ENCODE peak calls at places on chromosomes 11 and 22, in six cellular contexts. R, K, O, H, C and A are unnamed samples.

GRCh38 chr11:112292785-112293407 is 32.2 kb upstream of the PLET1 start:
- DNase-seq in O (no peak), C (peak), K (peak), H (peak), R (peak), A (peak)

GRCh38 chr11:92225206-92225562 is 566 bp downstream of the FAT3 start:
- DNase-seq in C (no peak), R (no peak), K (no peak), O (no peak), H (no peak), A (no peak)

GRCh38 chr11:111514216-111515031 is at the start of gene HOATZ:
- DNase-seq in O (no peak), C (no peak), R (no peak), K (no peak), H (peak), A (no peak)

GRCh38 chr22:29183971-29184595 is 21.6 kb upstream of the EMID1 start:
- DNase-seq in K (no peak), H (no peak), O (no peak), C (no peak), R (no peak), A (no peak)

GRCh38 chr11:92306966-92307504 is 82.4 kb downstream of the FAT3 start:
- DNase-seq in C (no peak), O (no peak), H (no peak), R (no peak), K (no peak), A (peak)

GRCh38 chr22:32685527-32685926 is 116.0 kb upstream of the TIMP3 start:
- DNase-seq in C (peak), O (no peak), H (peak), R (no peak), K (no peak), A (no peak)

GRCh38 chr11:125479113-125479512 is 17.0 kb downstream of the FEZ1 start:
- DNase-seq in O (no peak), R (no peak), H (no peak), C (no peak), K (no peak), A (no peak)

GRCh38 chr11:8239056-8239455 is 24.6 kb downstream of the LMO1 start:
- DNase-seq in H (no peak), C (no peak), O (no peak), R (no peak), K (no peak), A (no peak)

GRCh38 chr22:33002035-33002434 is 56.1 kb downstream of the SYN3 start:
- DNase-seq in H (no peak), O (no peak), K (no peak), R (peak), C (no peak), A (peak)

GRCh38 chr11:64698427-64698826 is 24.6 kb downstream of the NRXN2 start:
- DNase-seq in C (no peak), K (no peak), H (no peak), O (no peak), R (no peak), A (no peak)

GRCh38 chr11:7457211-7457610 is 28.1 kb upstream of the OLFML1 start:
- DNase-seq in H (no peak), C (no peak), O (no peak), R (peak), K (peak), A (peak)

GRCh38 chr11:36191941-36192340 is 97.3 kb downstream of the COMMD9 start:
- DNase-seq in K (no peak), O (no peak), C (peak), H (no peak), R (no peak), A (no peak)

GRCh38 chr11:60860943-60861342 is 5.2 kb upstream of the PTGDR2 start:
- DNase-seq in O (no peak), K (no peak), C (peak), H (peak), R (no peak), A (no peak)

GRCh38 chr11:112587664-112588063 is 327.0 kb upstream of the PLET1 start:
- DNase-seq in H (no peak), O (no peak), C (no peak), R (no peak), K (no peak), A (no peak)

GRCh38 chr11:20397281-20397680 is 9.8 kb downstream of the PRMT3 start:
- DNase-seq in H (peak), C (peak), K (no peak), O (no peak), R (peak), A (peak)

GRCh38 chr11:121582296-121582695 is 129.5 kb upstream of the SORL1-AS1 start:
- DNase-seq in R (no peak), O (no peak), C (no peak), K (no peak), H (no peak), A (no peak)

GRCh38 chr11:64305075-64305690 is at the start of gene ESRRA:
- DNase-seq in O (peak), R (peak), C (peak), H (peak), K (peak), A (peak)

GRCh38 chr11:1757861-1758610 is 5.7 kb downstream of the CTSD start:
- DNase-seq in O (peak), K (no peak), R (no peak), C (no peak), H (no peak), A (no peak)

GRCh38 chr11:128448487-128448886 is 138.9 kb downstream of the ETS1 start:
- DNase-seq in O (peak), C (peak), H (no peak), R (peak), K (no peak), A (peak)
- TF ChIP-seq CTCF in O (no peak), C (peak), H (no peak), R (peak), K (no peak), A (peak)

DNA sequence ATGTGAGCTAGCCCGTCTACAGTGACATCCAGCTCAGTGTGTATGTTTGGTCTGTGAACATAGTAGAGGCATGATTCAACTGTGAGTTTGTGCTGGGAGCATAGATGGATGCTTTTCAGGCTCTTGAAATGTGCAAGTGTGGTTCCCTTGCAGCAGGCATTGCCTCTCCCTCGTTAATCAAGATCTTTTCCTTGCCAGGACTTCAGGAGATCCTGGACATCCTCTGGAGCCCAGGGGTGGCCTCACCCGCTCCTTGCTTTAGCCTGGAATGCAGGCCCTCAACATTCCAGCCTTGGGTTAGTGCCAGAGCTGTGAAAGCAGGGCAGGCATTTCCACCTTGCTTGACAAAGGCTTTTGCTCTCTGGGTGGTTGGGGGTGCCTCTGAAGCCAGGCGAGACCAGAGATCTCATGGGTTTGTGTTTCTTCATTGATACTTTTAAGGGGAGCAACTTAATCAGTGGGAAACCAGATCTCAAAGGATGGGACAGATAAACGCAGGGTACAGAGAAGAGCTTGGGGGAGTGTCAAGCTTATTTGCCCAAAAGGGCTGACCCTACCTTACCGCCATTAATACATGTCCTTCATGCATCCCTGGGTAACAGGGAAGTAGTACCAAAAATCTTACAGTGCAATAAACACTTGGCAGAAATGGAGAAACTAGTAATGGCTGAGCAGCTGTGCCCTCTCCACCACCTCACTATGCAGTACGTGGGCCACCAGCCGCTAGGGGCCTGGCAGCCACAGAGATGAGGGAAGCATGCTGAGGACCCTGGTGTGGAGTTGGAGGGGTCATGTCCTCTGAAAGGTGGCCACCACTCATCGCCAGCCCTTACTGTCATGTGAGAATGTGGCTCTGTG is 72.1 kb downstream of the PTPRJ start:
- DNase-seq in O (no peak), H (peak), C (peak), R (peak), K (no peak), A (no peak)
- TF ChIP-seq CTCF in O (no peak), H (no peak), C (no peak), R (no peak), K (no peak), A (no peak)

GRCh38 chr11:108131993-108132392 is 10.6 kb downstream of the ACAT1 start:
- DNase-seq in R (no peak), C (no peak), H (no peak), O (no peak), K (no peak), A (no peak)

GRCh38 chr11:108137212-108137611 is 15.8 kb downstream of the ACAT1 start:
- DNase-seq in C (no peak), O (no peak), R (no peak), H (no peak), K (no peak), A (no peak)

GRCh38 chr11:108135845-108136599 is 14.7 kb downstream of the ACAT1 start:
- DNase-seq in C (peak), O (no peak), K (no peak), H (peak), R (no peak), A (peak)
- TF ChIP-seq CTCF in C (peak), O (no peak), K (peak), H (peak), R (peak), A (peak)

GRCh38 chr11:119567667-119568582 is 145.0 kb upstream of the THY1 start:
- DNase-seq in R (no peak), O (no peak), H (peak), K (no peak), C (peak), A (peak)

GRCh38 chr11:119572481-119573424 is 149.8 kb upstream of the THY1 start:
- DNase-seq in O (no peak), R (peak), H (no peak), C (no peak), K (no peak), A (peak)

GRCh38 chr11:119573858-119574257 is 150.9 kb upstream of the THY1 start:
- DNase-seq in K (no peak), R (no peak), C (no peak), H (no peak), O (no peak), A (no peak)

GRCh38 chr11:119566299-119566698 is 143.3 kb upstream of the THY1 start:
- DNase-seq in H (no peak), K (no peak), R (no peak), C (no peak), O (no peak), A (no peak)

GRCh38 chr11:119571311-119571710 is 148.3 kb upstream of the THY1 start:
- DNase-seq in K (no peak), C (no peak), O (no peak), R (no peak), H (no peak), A (no peak)
- TF ChIP-seq CTCF in K (no peak), C (no peak), O (no peak), R (no peak), H (no peak), A (no peak)

GRCh38 chr22:23786261-23786710 is 480 bp upstream of the SMARCB1 start:
- DNase-seq in C (no peak), R (no peak), H (no peak), O (no peak), K (no peak), A (no peak)

GRCh38 chr22:23786752-23787599 is at the start of gene SMARCB1:
- DNase-seq in K (peak), C (peak), O (peak), H (peak), R (peak), A (peak)

GRCh38 chr22:23787910-23788309 is 1.1 kb downstream of the SMARCB1 start:
- DNase-seq in O (no peak), R (no peak), C (no peak), H (no peak), K (no peak), A (no peak)

GRCh38 chr22:23789121-23789520 is 2.4 kb downstream of the SMARCB1 start:
- DNase-seq in C (no peak), H (no peak), O (no peak), R (no peak), K (no peak), A (no peak)

GRCh38 chr22:23787600-23787896 is 782 bp downstream of the SMARCB1 start:
- DNase-seq in R (no peak), H (no peak), C (no peak), O (no peak), K (no peak), A (no peak)
- TF ChIP-seq CTCF in R (no peak), H (no peak), C (no peak), O (no peak), K (no peak), A (no peak)

GRCh38 chr11:86117706-86118050 is 48.8 kb upstream of the PICALM start:
- DNase-seq in K (no peak), H (no peak), C (no peak), O (no peak), R (no peak), A (no peak)

GRCh38 chr11:86118201-86118600 is 49.3 kb upstream of the PICALM start:
- DNase-seq in H (no peak), O (no peak), C (no peak), K (no peak), R (no peak), A (no peak)

GRCh38 chr11:86116386-86116726 is 47.5 kb upstream of the PICALM start:
- DNase-seq in C (peak), K (no peak), R (peak), O (no peak), H (peak), A (peak)

GRCh38 chr11:86116996-86117705 is 48.3 kb upstream of the PICALM start:
- DNase-seq in C (peak), R (no peak), K (no peak), H (peak), O (no peak), A (peak)

DNA sequence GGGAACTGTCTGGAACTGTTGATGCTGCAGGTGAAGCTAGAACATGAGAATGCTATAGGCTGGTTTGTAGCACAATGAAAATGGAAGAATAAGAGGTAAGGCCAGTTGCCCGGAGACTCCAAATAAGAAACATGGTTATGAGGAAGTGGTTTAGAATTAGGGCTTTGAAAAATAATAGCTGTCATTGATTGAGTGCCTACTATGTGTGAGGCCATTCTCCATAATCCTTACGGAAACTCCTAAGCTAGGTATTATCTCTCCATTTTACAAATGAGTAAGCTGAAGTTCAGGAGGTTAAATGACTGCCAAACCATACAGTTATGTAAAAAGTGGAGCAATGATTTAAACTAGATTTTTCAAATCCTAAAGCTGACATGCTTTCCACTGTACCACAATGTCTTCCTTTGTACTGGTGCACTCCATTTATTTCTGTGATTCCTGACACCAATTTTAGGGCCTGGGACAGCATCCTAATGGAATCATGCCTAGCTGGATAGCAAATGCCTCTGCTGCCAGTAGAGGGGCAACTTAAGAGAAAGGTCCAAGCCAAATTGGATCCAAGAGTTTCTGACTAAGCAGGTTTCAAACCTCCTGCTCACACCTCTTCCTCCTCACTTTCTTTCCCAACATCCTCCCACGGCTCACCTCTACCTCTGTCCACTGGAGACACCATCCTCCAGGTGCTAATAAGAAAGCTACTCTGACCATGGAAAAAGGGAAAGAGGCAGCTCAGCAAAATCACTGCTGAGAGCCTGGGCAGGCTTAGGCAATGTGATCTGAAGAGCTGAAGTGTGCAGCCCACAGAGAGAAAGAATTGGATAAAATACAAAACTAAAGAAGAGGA is 46.9 kb upstream of the PICALM start:
- DNase-seq in C (peak), K (no peak), O (no peak), R (no peak), H (no peak), A (peak)
- TF ChIP-seq CTCF in C (peak), K (no peak), O (no peak), R (no peak), H (no peak), A (no peak)